ENCODE peak calls at places on chromosomes 4 and X, in nine cellular contexts. Z, K, C, I, B, X, A, U and D are unnamed samples.

GRCh38 chr4:180314972-180315371 is 1928.2 kb upstream of the TENM3 start:
- DNase-seq in I (no peak), B (no peak), A (no peak), X (no peak), C (no peak), Z (no peak), U (no peak), K (no peak), D (no peak)

GRCh38 chr4:127479031-127479622 is 153.6 kb upstream of the INTU start:
- DNase-seq in U (peak), K (no peak), B (peak), A (no peak), X (no peak), Z (no peak), I (peak), C (peak), D (peak)

GRCh38 chr4:15690020-15690809 is 8.6 kb downstream of the FAM200B start:
- DNase-seq in K (no peak), A (no peak), U (peak), C (peak), Z (no peak), X (no peak), I (peak), B (peak), D (no peak)

GRCh38 chr4:24368801-24369200 is 215.6 kb downstream of the DHX15 start:
- DNase-seq in Z (no peak), U (no peak), K (no peak), X (no peak), B (no peak), I (no peak), C (no peak), A (no peak), D (no peak)

GRCh38 chrX:11597479-11597878 is 68.2 kb downstream of the ARHGAP6 start:
- DNase-seq in U (no peak), Z (no peak), I (no peak), A (no peak), B (no peak), X (no peak), C (no peak), K (no peak), D (no peak)

GRCh38 chr4:119038465-119038864 is 97.2 kb upstream of the MYOZ2 start:
- DNase-seq in K (no peak), I (peak), B (no peak), Z (no peak), X (no peak), U (no peak), C (no peak), A (no peak), D (no peak)

GRCh38 chr4:10598829-10599228 is 85.7 kb downstream of the CLNK start:
- DNase-seq in C (no peak), U (no peak), Z (no peak), K (no peak), I (no peak), A (no peak), X (no peak), B (no peak), D (no peak)

GRCh38 chr4:67333663-67334062 is 211.6 kb downstream of the CENPC start:
- DNase-seq in Z (no peak), K (no peak), I (no peak), A (no peak), U (no peak), C (no peak), X (no peak), B (no peak), D (no peak)

GRCh38 chr4:8592366-8593267 is at the start of gene CPZ:
- DNase-seq in A (no peak), K (no peak), U (no peak), X (no peak), B (no peak), C (no peak), I (peak), Z (no peak), D (no peak)

GRCh38 chrX:109684136-109684535 is 48.9 kb downstream of the ACSL4 start:
- DNase-seq in X (no peak), U (no peak), C (no peak), I (peak), B (no peak), A (no peak), Z (no peak), K (no peak), D (no peak)

GRCh38 chrX:115392871-115393270 is 103.4 kb downstream of the LUZP4 start:
- DNase-seq in C (no peak), Z (no peak), K (no peak), A (no peak), X (no peak), B (no peak), I (no peak), U (no peak), D (no peak)

GRCh38 chr4:16705341-16705740 is 193.1 kb downstream of the LDB2 start:
- DNase-seq in U (no peak), I (no peak), X (no peak), K (no peak), A (no peak), C (no peak), B (no peak), Z (no peak), D (no peak)

GRCh38 chrX:54045563-54046228 is 1.4 kb upstream of the PHF8 start:
- DNase-seq in Z (no peak), A (no peak), X (no peak), K (no peak), B (no peak), U (no peak), C (peak), I (no peak), D (no peak)

GRCh38 chrX:19805054-19805690 is 82.2 kb downstream of the SH3KBP1 start:
- DNase-seq in I (no peak), Z (no peak), K (no peak), C (no peak), B (no peak), U (no peak), A (no peak), X (no peak), D (no peak)

DNA sequence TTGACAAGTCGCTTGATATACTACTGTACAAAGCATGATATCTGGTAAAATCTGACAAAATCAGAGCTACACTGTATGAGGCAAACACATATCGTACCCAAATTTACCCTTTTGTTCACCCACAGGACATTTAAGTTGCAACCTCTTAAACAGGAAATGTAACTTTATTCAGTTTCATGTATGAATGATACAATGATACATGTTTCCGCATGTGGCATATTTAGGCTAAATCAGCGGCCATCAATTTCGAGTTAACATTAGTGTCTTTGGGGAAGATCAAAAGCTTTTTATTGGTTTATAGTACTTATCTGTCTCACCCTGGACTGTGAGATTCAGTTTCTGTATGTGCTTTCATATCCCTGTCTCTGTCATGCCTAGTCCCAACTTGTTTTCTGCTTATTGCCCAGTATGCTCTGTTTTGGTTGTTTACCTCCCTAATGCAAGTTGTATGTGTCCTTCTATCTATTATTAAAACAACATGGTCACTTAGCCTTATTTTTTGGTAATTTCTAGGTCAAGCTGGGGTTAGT is 97.3 kb upstream of the HPRT1 start:
- DNase-seq in X (no peak), U (no peak), C (no peak), B (no peak), I (no peak), A (no peak), K (no peak), Z (no peak), D (no peak)
- TF ChIP-seq POLR2A in X (no peak), U (no peak), C (no peak), B (no peak), I (no peak), A (no peak), K (no peak), Z (no peak), D (no peak)

GRCh38 chrX:48736303-48736702 is 25.2 kb upstream of the GLOD5 start:
- DNase-seq in I (no peak), Z (no peak), U (no peak), B (no peak), X (no peak), C (peak), A (no peak), K (no peak), D (no peak)

GRCh38 chrX:48741834-48742233 is 19.7 kb upstream of the GLOD5 start:
- DNase-seq in U (no peak), Z (no peak), K (no peak), I (no peak), X (no peak), A (no peak), B (no peak), C (peak), D (no peak)

GRCh38 chrX:48736878-48737212 is 24.7 kb upstream of the GLOD5 start:
- DNase-seq in I (no peak), U (no peak), K (no peak), C (no peak), X (no peak), A (no peak), Z (no peak), B (no peak), D (no peak)

GRCh38 chrX:48737940-48738339 is 23.6 kb upstream of the GLOD5 start:
- DNase-seq in I (no peak), U (no peak), X (no peak), Z (no peak), K (no peak), B (no peak), A (no peak), C (peak), D (peak)

DNA sequence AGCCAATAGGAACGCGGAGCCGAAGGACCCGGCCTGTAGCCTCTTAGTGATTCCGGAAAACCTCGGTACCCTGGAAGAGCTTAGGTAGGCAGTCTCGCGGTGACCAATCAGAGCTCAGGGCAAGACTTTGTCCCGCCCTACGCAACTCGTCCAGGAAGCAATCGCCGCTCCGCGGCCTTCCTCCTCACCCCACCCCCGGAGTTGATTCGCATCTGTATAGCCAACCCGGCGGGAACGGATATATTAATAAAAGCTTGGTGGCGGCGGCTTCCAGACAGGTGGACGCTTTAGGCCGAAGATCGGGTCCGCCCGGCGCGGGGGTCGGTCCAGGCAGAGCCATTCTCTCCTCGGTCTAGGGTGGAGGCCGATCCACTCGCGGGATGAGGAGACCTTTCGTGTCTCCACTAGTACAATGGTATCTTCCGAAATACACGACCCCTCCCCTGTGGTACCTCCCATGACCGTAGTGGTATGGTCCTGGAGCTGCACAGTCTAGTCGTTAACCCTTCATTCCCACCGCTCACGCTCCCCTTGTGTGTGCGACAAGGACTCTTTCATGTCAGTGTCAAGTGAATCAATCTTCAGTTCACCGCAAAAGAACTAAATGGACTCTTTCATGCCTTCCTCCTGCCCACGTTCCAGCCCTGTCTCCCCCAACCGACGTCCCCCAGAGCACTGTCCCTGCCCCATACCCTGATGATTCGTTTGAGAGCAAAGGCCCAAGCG is 24.2 kb upstream of the GLOD5 start:
- DNase-seq in A (peak), K (peak), X (peak), Z (peak), B (peak), C (peak), I (peak), U (peak), D (peak)
- TF ChIP-seq POLR2A in A (peak), K (peak), X (peak), Z (peak), B (peak), C (peak), I (peak), U (peak), D (peak)

DNA sequence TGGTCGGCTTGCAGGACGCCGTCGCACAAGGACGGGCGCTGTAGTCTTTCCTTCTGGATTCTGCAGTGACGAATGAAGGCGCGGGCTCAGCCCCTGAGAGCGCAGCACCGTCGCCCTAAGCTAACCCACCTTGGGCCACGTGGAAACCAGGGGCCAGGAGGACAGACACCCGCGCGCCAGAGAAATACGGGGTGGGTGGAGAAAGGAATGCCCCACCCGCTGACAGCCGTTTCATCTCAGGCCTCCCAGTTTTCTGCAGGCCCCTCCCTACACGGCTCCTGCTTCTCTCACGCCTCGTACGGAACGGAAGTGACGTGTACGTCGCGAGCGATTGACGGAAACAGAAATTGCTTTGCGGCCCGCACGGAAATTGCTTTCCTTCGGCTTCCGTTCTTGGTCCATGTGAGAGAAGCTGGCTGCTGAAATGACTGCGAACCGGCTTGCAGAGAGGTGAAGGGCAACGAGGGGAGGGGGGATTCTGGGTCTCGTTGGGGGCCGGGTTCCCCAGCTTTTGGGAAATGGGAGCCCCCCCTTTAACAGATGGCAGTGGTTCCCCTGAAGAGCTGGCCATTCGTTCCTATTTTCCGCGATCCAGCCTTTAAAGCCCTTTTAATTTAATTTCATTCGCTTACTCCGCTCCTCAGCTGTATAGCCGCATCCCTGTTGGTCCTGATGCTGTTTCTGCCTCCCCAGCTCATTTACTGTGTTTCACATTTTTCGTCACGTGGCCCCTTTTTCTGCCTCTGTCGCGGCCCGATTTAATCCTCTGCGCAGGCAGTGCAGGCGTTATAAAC is at the start of gene UTP14A:
- DNase-seq in B (peak), X (peak), A (peak), I (peak), K (peak), Z (peak), C (peak), U (peak), D (peak)
- TF ChIP-seq POLR2A in B (peak), X (no peak), A (peak), I (peak), K (peak), Z (peak), C (peak), U (peak), D (peak)

GRCh38 chrX:49190783-49191032 is 4.5 kb upstream of the PRICKLE3 start:
- DNase-seq in U (no peak), C (no peak), Z (no peak), X (no peak), I (no peak), K (no peak), B (no peak), A (no peak), D (no peak)

GRCh38 chrX:49192722-49193328 is 6.7 kb upstream of the PRICKLE3 start:
- DNase-seq in B (no peak), A (no peak), I (peak), Z (no peak), C (peak), K (no peak), U (no peak), X (no peak), D (peak)

GRCh38 chrX:49193542-49193964 is 6.4 kb downstream of the SYP start:
- DNase-seq in A (no peak), K (no peak), Z (no peak), C (no peak), B (no peak), X (no peak), I (no peak), U (no peak), D (no peak)

GRCh38 chrX:49188468-49189076 is 2.4 kb upstream of the PRICKLE3 start:
- DNase-seq in Z (no peak), U (no peak), K (no peak), C (no peak), A (no peak), X (no peak), I (no peak), B (no peak), D (no peak)

GRCh38 chrX:49191033-49191871 is 5.1 kb upstream of the PRICKLE3 start:
- DNase-seq in B (peak), A (peak), U (peak), K (peak), I (peak), C (peak), X (peak), Z (peak), D (peak)
- TF ChIP-seq POLR2A in B (peak), A (peak), U (peak), K (peak), I (peak), C (peak), X (peak), Z (peak), D (peak)

GRCh38 chr4:80093563-80093962 is 20.5 kb upstream of the ANTXR2 start:
- DNase-seq in Z (no peak), U (no peak), A (no peak), K (no peak), B (no peak), C (no peak), X (no peak), I (no peak), D (no peak)

GRCh38 chr4:80098635-80099034 is 25.6 kb upstream of the ANTXR2 start:
- DNase-seq in I (no peak), X (no peak), B (no peak), Z (no peak), A (no peak), K (no peak), C (no peak), U (no peak), D (no peak)

GRCh38 chr4:80094191-80094590 is 21.2 kb upstream of the ANTXR2 start:
- DNase-seq in A (no peak), I (peak), U (no peak), C (no peak), K (no peak), B (no peak), Z (no peak), X (no peak), D (no peak)

GRCh38 chr4:80097395-80098177 is 24.6 kb upstream of the ANTXR2 start:
- DNase-seq in X (peak), Z (peak), I (peak), U (no peak), C (no peak), A (no peak), B (no peak), K (peak), D (no peak)

GRCh38 chr4:80096175-80096850 is 23.3 kb upstream of the ANTXR2 start:
- DNase-seq in X (no peak), A (no peak), Z (no peak), U (no peak), K (no peak), B (no peak), C (no peak), I (no peak), D (no peak)
- TF ChIP-seq POLR2A in X (no peak), A (no peak), Z (no peak), U (no peak), K (no peak), B (no peak), C (no peak), I (no peak), D (no peak)

GRCh38 chr4:38782452-38783108 is at the start of gene TLR10:
- DNase-seq in U (peak), A (no peak), K (peak), B (peak), C (peak), X (no peak), Z (peak), I (peak), D (peak)
- TF ChIP-seq POLR2A in U (no peak), A (peak), K (no peak), B (no peak), C (no peak), X (no peak), Z (no peak), I (no peak), D (no peak)